ENCODE peak calls at places on chromosome 14, in five cellular contexts. One of them, this sample, is unnamed.

GRCh38 chr14:76708028-76708427 is 53.2 kb upstream of the VASH1 start:
- DNase-seq in thoracic aorta: no peak
- DNase-seq in NCI-H2081: no peak
- DNase-seq in cardiac muscle cell: no peak
- DNase-seq in gastrocnemius medialis: no peak
- DNase-seq in this sample: no peak

GRCh38 chr14:71361874-71362273 is 454.6 kb downstream of the PCNX1 start:
- DNase-seq in thoracic aorta: no peak
- DNase-seq in NCI-H2081: no peak
- DNase-seq in cardiac muscle cell: no peak
- DNase-seq in gastrocnemius medialis: no peak
- DNase-seq in this sample: no peak

GRCh38 chr14:65255029-65255545 is 152.8 kb upstream of the MAX start:
- DNase-seq in thoracic aorta: no peak
- DNase-seq in NCI-H2081: no peak
- DNase-seq in cardiac muscle cell: peak
- DNase-seq in gastrocnemius medialis: no peak
- DNase-seq in this sample: no peak

GRCh38 chr14:99116741-99117295 is 155.2 kb downstream of the BCL11B start:
- DNase-seq in thoracic aorta: no peak
- DNase-seq in NCI-H2081: no peak
- DNase-seq in cardiac muscle cell: no peak
- DNase-seq in gastrocnemius medialis: no peak
- DNase-seq in this sample: no peak

GRCh38 chr14:35121026-35121886 is 534 bp downstream of the PPP2R3C start:
- DNase-seq in thoracic aorta: no peak
- DNase-seq in NCI-H2081: no peak
- DNase-seq in cardiac muscle cell: peak
- DNase-seq in gastrocnemius medialis: no peak
- DNase-seq in this sample: no peak

GRCh38 chr14:86575141-86575540 is 1045.2 kb downstream of the FLRT2 start:
- DNase-seq in thoracic aorta: no peak
- DNase-seq in NCI-H2081: no peak
- DNase-seq in cardiac muscle cell: peak
- DNase-seq in gastrocnemius medialis: no peak
- DNase-seq in this sample: no peak

GRCh38 chr14:68104518-68104917 is 284.9 kb downstream of the RAD51B start:
- DNase-seq in thoracic aorta: no peak
- DNase-seq in NCI-H2081: no peak
- DNase-seq in cardiac muscle cell: peak
- DNase-seq in gastrocnemius medialis: no peak
- DNase-seq in this sample: no peak

GRCh38 chr14:74141703-74142102 is 56.9 kb downstream of the LIN52 start:
- DNase-seq in thoracic aorta: no peak
- DNase-seq in NCI-H2081: no peak
- DNase-seq in cardiac muscle cell: peak
- DNase-seq in gastrocnemius medialis: peak
- DNase-seq in this sample: no peak

GRCh38 chr14:95480109-95480886 is 36.2 kb downstream of the SYNE3 start:
- DNase-seq in thoracic aorta: no peak
- DNase-seq in NCI-H2081: no peak
- DNase-seq in cardiac muscle cell: peak
- DNase-seq in gastrocnemius medialis: peak
- DNase-seq in this sample: no peak

GRCh38 chr14:68523994-68524725 is 268.7 kb downstream of the ZFP36L1 start:
- DNase-seq in thoracic aorta: no peak
- DNase-seq in NCI-H2081: no peak
- DNase-seq in cardiac muscle cell: no peak
- DNase-seq in gastrocnemius medialis: no peak
- DNase-seq in this sample: no peak

GRCh38 chr14:74400328-74400727 is 25.7 kb downstream of the SYNDIG1L start:
- DNase-seq in thoracic aorta: no peak
- DNase-seq in NCI-H2081: no peak
- DNase-seq in cardiac muscle cell: peak
- DNase-seq in gastrocnemius medialis: no peak
- DNase-seq in this sample: no peak

GRCh38 chr14:102971836-102972606 is 49.6 kb downstream of the AMN start:
- DNase-seq in thoracic aorta: no peak
- DNase-seq in NCI-H2081: no peak
- DNase-seq in cardiac muscle cell: no peak
- DNase-seq in gastrocnemius medialis: no peak
- DNase-seq in this sample: no peak

GRCh38 chr14:46325777-46326176 is 325.8 kb downstream of the RPL10L start:
- DNase-seq in thoracic aorta: no peak
- DNase-seq in NCI-H2081: no peak
- DNase-seq in cardiac muscle cell: no peak
- DNase-seq in gastrocnemius medialis: no peak
- DNase-seq in this sample: no peak

GRCh38 chr14:23575086-23575485 is 3.5 kb downstream of the JPH4 start:
- DNase-seq in thoracic aorta: no peak
- DNase-seq in NCI-H2081: no peak
- DNase-seq in cardiac muscle cell: no peak
- DNase-seq in gastrocnemius medialis: no peak
- DNase-seq in this sample: no peak

GRCh38 chr14:106491851-106492250 is 965.5 kb downstream of the TMEM121 start:
- DNase-seq in thoracic aorta: no peak
- DNase-seq in NCI-H2081: no peak
- DNase-seq in cardiac muscle cell: no peak
- DNase-seq in gastrocnemius medialis: no peak
- DNase-seq in this sample: no peak

GRCh38 chr14:103138483-103139370 is 15.5 kb downstream of the TNFAIP2 start:
- DNase-seq in thoracic aorta: no peak
- DNase-seq in NCI-H2081: no peak
- DNase-seq in cardiac muscle cell: no peak
- DNase-seq in gastrocnemius medialis: no peak
- DNase-seq in this sample: no peak

GRCh38 chr14:22427771-22428228 is 161.2 kb downstream of the DAD1 start:
- DNase-seq in thoracic aorta: no peak
- DNase-seq in NCI-H2081: no peak
- DNase-seq in cardiac muscle cell: peak
- DNase-seq in gastrocnemius medialis: no peak
- DNase-seq in this sample: peak

GRCh38 chr14:26896447-26896846 is 298.6 kb upstream of the NOVA1 start:
- DNase-seq in thoracic aorta: no peak
- DNase-seq in NCI-H2081: no peak
- DNase-seq in cardiac muscle cell: peak
- DNase-seq in gastrocnemius medialis: no peak
- DNase-seq in this sample: no peak

GRCh38 chr14:37830271-37830670 is 234.8 kb downstream of the TTC6 start:
- DNase-seq in thoracic aorta: no peak
- DNase-seq in NCI-H2081: no peak
- DNase-seq in cardiac muscle cell: no peak
- DNase-seq in gastrocnemius medialis: no peak
- DNase-seq in this sample: no peak

GRCh38 chr14:51677276-51677675 is 25.6 kb downstream of the FRMD6 start:
- DNase-seq in thoracic aorta: no peak
- DNase-seq in NCI-H2081: no peak
- DNase-seq in cardiac muscle cell: peak
- DNase-seq in gastrocnemius medialis: no peak
- DNase-seq in this sample: no peak

GRCh38 chr14:58690801-58691516 is 53.2 kb downstream of the DACT1 start:
- DNase-seq in thoracic aorta: no peak
- DNase-seq in NCI-H2081: peak
- DNase-seq in cardiac muscle cell: no peak
- DNase-seq in gastrocnemius medialis: no peak
- DNase-seq in this sample: no peak

GRCh38 chr14:97346675-97347074 is 549.5 kb downstream of the VRK1 start:
- DNase-seq in thoracic aorta: no peak
- DNase-seq in NCI-H2081: no peak
- DNase-seq in cardiac muscle cell: no peak
- DNase-seq in gastrocnemius medialis: no peak
- DNase-seq in this sample: no peak

GRCh38 chr14:63893701-63894458 is 41.1 kb downstream of the SYNE2 start:
- DNase-seq in thoracic aorta: peak
- DNase-seq in NCI-H2081: no peak
- DNase-seq in cardiac muscle cell: peak
- DNase-seq in gastrocnemius medialis: peak
- DNase-seq in this sample: no peak

GRCh38 chr14:52049721-52050588 is 18.9 kb downstream of the NID2 start:
- DNase-seq in thoracic aorta: no peak
- DNase-seq in NCI-H2081: no peak
- DNase-seq in cardiac muscle cell: no peak
- DNase-seq in gastrocnemius medialis: no peak
- DNase-seq in this sample: no peak

GRCh38 chr14:21311614-21312013 is 31.7 kb downstream of the RPGRIP1 start:
- DNase-seq in thoracic aorta: no peak
- DNase-seq in NCI-H2081: no peak
- DNase-seq in cardiac muscle cell: no peak
- DNase-seq in gastrocnemius medialis: no peak
- DNase-seq in this sample: no peak

GRCh38 chr14:36553650-36554260 is 28.7 kb downstream of the NKX2-8 start:
- DNase-seq in thoracic aorta: no peak
- DNase-seq in NCI-H2081: peak
- DNase-seq in cardiac muscle cell: peak
- DNase-seq in gastrocnemius medialis: no peak
- DNase-seq in this sample: no peak

This sample was measured in HuH-7.5.